ENCODE peak calls at places on chromosomes 4 and X, in four cellular contexts. One of them, this sample, is unnamed.

GRCh38 chrX:41329101-41329500 is 4.9 kb upstream of the DDX3X start:
- DNase-seq in A549: no peak
- DNase-seq in GM12878: no peak
- DNase-seq in K562: no peak
- DNase-seq in this sample: no peak

GRCh38 chr4:168978001-168978700 is 31.9 kb downstream of the CBR4 start:
- DNase-seq in GM12878: no peak
- DNase-seq in A549: no peak
- DNase-seq in K562: no peak
- DNase-seq in this sample: peak; percentile 68

GRCh38 chr4:77576351-77576750 is 29.3 kb upstream of the CXCL13 start:
- DNase-seq in A549: no peak
- DNase-seq in K562: no peak
- DNase-seq in GM12878: no peak
- DNase-seq in this sample: no peak

GRCh38 chr4:152628128-152628527 is 51.7 kb downstream of the TMEM154 start:
- DNase-seq in K562: no peak
- DNase-seq in GM12878: no peak
- DNase-seq in A549: no peak
- DNase-seq in this sample: no peak

GRCh38 chr4:137967480-137968190 is 274.5 kb downstream of the SLC7A11 start:
- DNase-seq in K562: peak; percentile 10
- DNase-seq in GM12878: no peak
- DNase-seq in A549: peak; percentile 31
- DNase-seq in this sample: peak; percentile 10

GRCh38 chrX:70169281-70169680 is 8.0 kb upstream of the DGAT2L6 start:
- DNase-seq in K562: no peak
- DNase-seq in A549: no peak
- DNase-seq in GM12878: no peak
- DNase-seq in this sample: no peak

GRCh38 chrX:152915541-152916241 is 17.8 kb downstream of the ZNF185 start:
- DNase-seq in K562: peak; percentile 73
- DNase-seq in A549: peak; percentile 37
- DNase-seq in GM12878: no peak
- DNase-seq in this sample: peak; percentile 79

GRCh38 chr4:14125375-14126129 is 498.0 kb upstream of the BOD1L1 start:
- DNase-seq in K562: no peak
- DNase-seq in GM12878: peak; percentile 49
- DNase-seq in A549: no peak
- DNase-seq in this sample: no peak

GRCh38 chr4:112800001-112800400 is 163.1 kb downstream of the LARP7 start:
- DNase-seq in GM12878: no peak
- DNase-seq in K562: no peak
- DNase-seq in A549: no peak
- DNase-seq in this sample: no peak

GRCh38 chrX:30181353-30181752 is 34.0 kb upstream of the MAGEB2 start:
- DNase-seq in A549: no peak
- DNase-seq in K562: no peak
- DNase-seq in GM12878: no peak
- DNase-seq in this sample: no peak

GRCh38 chrX:74431807-74432206 is 10.5 kb downstream of the SLC16A2 start:
- DNase-seq in GM12878: no peak
- DNase-seq in A549: no peak
- DNase-seq in K562: no peak
- DNase-seq in this sample: no peak

GRCh38 chr4:182143822-182144620 is 99.2 kb upstream of the TENM3 start:
- DNase-seq in K562: no peak
- DNase-seq in GM12878: no peak
- DNase-seq in A549: peak; percentile 40
- DNase-seq in this sample: peak; percentile 83

GRCh38 chrX:64204701-64205440 is 637 bp downstream of the AMER1 start:
- DNase-seq in K562: peak; percentile 34
- DNase-seq in A549: no peak
- DNase-seq in GM12878: no peak
- DNase-seq in this sample: peak; percentile 19

GRCh38 chrX:44874481-44875184 is 1.6 kb downstream of the KDM6A start:
- DNase-seq in K562: peak; percentile 31
- DNase-seq in A549: peak; percentile 50
- DNase-seq in GM12878: no peak
- DNase-seq in this sample: peak; percentile 49

GRCh38 chr4:83757121-83757621 is 221.3 kb downstream of the GPAT3 start:
- DNase-seq in GM12878: no peak
- DNase-seq in K562: peak; percentile 29
- DNase-seq in A549: no peak
- DNase-seq in this sample: no peak

GRCh38 chr4:109298279-109299010 is 4.0 kb downstream of the COL25A1 start:
- DNase-seq in K562: peak; percentile 24
- DNase-seq in GM12878: no peak
- DNase-seq in A549: peak; percentile 16
- DNase-seq in this sample: no peak

GRCh38 chr4:175394213-175394612 is 417.9 kb downstream of the GPM6A start:
- DNase-seq in A549: no peak
- DNase-seq in GM12878: no peak
- DNase-seq in K562: no peak
- DNase-seq in this sample: no peak

GRCh38 chrX:107684956-107685385 is 56.7 kb downstream of the PRPS1 start:
- DNase-seq in A549: peak; percentile 39
- DNase-seq in GM12878: no peak
- DNase-seq in K562: peak; percentile 75
- DNase-seq in this sample: no peak

GRCh38 chr4:13852411-13852810 is 224.9 kb upstream of the BOD1L1 start:
- DNase-seq in K562: no peak
- DNase-seq in GM12878: no peak
- DNase-seq in A549: no peak
- DNase-seq in this sample: no peak

GRCh38 chr4:89221175-89221867 is 86.3 kb downstream of the GPRIN3 start:
- DNase-seq in GM12878: no peak
- DNase-seq in K562: no peak
- DNase-seq in A549: no peak
- DNase-seq in this sample: no peak

GRCh38 chr4:115234405-115235093 is 121.1 kb upstream of the NDST4 start:
- DNase-seq in GM12878: peak; percentile 12
- DNase-seq in A549: peak; percentile 18
- DNase-seq in K562: no peak
- DNase-seq in this sample: no peak

GRCh38 chr4:16262188-16262587 is 35.9 kb upstream of the TAPT1 start:
- DNase-seq in A549: no peak
- DNase-seq in K562: no peak
- DNase-seq in GM12878: no peak
- DNase-seq in this sample: no peak

GRCh38 chr4:154119317-154119716 is 330.4 kb upstream of the SFRP2 start:
- DNase-seq in K562: no peak
- DNase-seq in A549: no peak
- DNase-seq in GM12878: no peak
- DNase-seq in this sample: no peak

GRCh38 chr4:128471576-128471975 is 184.0 kb upstream of the PGRMC2 start:
- DNase-seq in A549: no peak
- DNase-seq in GM12878: no peak
- DNase-seq in K562: peak; percentile 63
- DNase-seq in this sample: no peak

GRCh38 chr4:80156410-80156809 is 40.9 kb upstream of the PRDM8 start:
- DNase-seq in A549: no peak
- DNase-seq in GM12878: no peak
- DNase-seq in K562: no peak
- DNase-seq in this sample: peak; percentile 54

GRCh38 chr4:4640692-4641091 is 98.8 kb upstream of the STX18 start:
- DNase-seq in A549: no peak
- DNase-seq in GM12878: no peak
- DNase-seq in K562: no peak
- DNase-seq in this sample: no peak

GRCh38 chr4:77600521-77601451 is 4.8 kb upstream of the CXCL13 start:
- DNase-seq in GM12878: no peak
- DNase-seq in K562: peak; percentile 58
- DNase-seq in A549: peak; percentile 34
- DNase-seq in this sample: peak; percentile 29

GRCh38 chr4:23921447-23921845 is 31.6 kb upstream of the PPARGC1A start:
- DNase-seq in A549: no peak
- DNase-seq in K562: no peak
- DNase-seq in GM12878: no peak
- DNase-seq in this sample: no peak

GRCh38 chr4:172850838-172851237 is 317.8 kb upstream of the GALNT7 start:
- DNase-seq in GM12878: no peak
- DNase-seq in K562: no peak
- DNase-seq in A549: peak; percentile 59
- DNase-seq in this sample: peak; percentile 95
- TF ChIP-seq ELK1 in GM12878: no peak
- TF ChIP-seq ELK1 in K562: no peak
- TF ChIP-seq ELK1 in A549: no peak
- TF ChIP-seq ELK1 in this sample: no peak

GRCh38 chr4:18014269-18014668 is 7.3 kb downstream of the LCORL start:
- DNase-seq in GM12878: no peak
- DNase-seq in K562: no peak
- DNase-seq in A549: no peak
- DNase-seq in this sample: no peak

GRCh38 chr4:18012807-18013462 is 8.6 kb downstream of the LCORL start:
- DNase-seq in GM12878: no peak
- DNase-seq in A549: no peak
- DNase-seq in K562: no peak
- DNase-seq in this sample: no peak

GRCh38 chr4:18007625-18008024 is 13.9 kb downstream of the LCORL start:
- DNase-seq in K562: no peak
- DNase-seq in GM12878: no peak
- DNase-seq in A549: no peak
- DNase-seq in this sample: no peak

DNA sequence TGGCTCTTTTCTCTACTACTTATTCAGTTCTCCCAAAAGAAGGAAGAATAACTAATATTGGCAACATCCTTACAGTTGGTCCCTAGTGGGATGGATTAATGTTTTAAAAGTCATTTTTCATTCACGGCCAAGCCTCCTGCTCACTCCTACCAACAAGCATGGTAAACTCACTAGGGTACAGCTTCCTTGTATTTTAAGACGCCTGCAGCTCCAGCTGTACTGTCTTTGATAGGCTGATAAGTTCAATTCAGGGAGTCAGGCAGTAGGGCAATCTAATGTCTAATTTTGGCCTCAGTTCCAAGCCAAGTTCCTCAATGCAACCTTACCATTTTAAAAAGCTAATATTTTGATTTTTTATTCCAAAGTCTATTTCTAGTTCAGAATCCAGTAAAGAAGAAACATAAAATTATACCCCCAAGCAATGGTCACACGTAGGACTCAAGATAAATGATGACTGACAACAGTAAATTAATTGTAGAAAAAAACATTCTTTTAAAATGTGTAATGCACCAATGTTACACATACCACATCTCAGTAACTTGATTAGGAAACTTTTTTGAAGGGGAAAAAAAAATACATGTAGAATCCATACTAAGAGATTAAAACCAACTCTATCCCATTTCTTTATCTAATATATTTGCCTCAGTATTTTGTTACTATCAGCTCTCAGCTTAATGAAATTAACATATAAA is 9.3 kb downstream of the LCORL start:
- DNase-seq in GM12878: no peak
- DNase-seq in A549: no peak
- DNase-seq in K562: no peak
- DNase-seq in this sample: no peak
- TF ChIP-seq ELK1 in GM12878: no peak
- TF ChIP-seq ELK1 in A549: no peak
- TF ChIP-seq ELK1 in K562: no peak
- TF ChIP-seq ELK1 in this sample: no peak

DNA sequence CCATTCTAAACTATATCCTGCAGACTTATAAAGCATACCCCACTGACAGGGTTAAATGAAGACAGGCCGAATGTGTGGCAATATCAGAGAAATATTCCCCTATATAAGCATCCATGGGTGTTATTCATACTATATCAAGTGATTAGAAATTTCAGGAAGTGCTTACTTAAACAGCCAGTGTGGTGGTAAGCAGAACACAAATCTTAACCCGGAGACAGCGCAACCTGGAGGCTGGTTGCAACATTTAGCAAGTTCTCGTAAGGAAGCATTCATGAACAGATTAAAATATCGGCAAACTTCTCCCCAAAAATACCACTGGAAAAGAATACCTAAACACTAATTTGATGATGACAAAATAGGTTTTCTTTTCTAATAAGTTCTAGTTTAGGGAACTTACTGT is 261.2 kb downstream of the CBLL2 start:
- DNase-seq in A549: no peak
- DNase-seq in K562: no peak
- DNase-seq in GM12878: no peak
- DNase-seq in this sample: no peak
- TF ChIP-seq ELK1 in A549: no peak
- TF ChIP-seq ELK1 in K562: no peak
- TF ChIP-seq ELK1 in GM12878: no peak
- TF ChIP-seq ELK1 in this sample: no peak

GRCh38 chr4:125428832-125429231 is 114.1 kb downstream of the FAT4 start:
- DNase-seq in A549: no peak
- DNase-seq in GM12878: no peak
- DNase-seq in K562: no peak
- DNase-seq in this sample: no peak

GRCh38 chr4:125432078-125432477 is 117.3 kb downstream of the FAT4 start:
- DNase-seq in K562: no peak
- DNase-seq in A549: peak; percentile 9
- DNase-seq in GM12878: no peak
- DNase-seq in this sample: peak; percentile 20

GRCh38 chr4:125434136-125434535 is 119.4 kb downstream of the FAT4 start:
- DNase-seq in A549: no peak
- DNase-seq in GM12878: no peak
- DNase-seq in K562: no peak
- DNase-seq in this sample: peak; percentile 8

GRCh38 chr4:125433453-125433852 is 118.7 kb downstream of the FAT4 start:
- DNase-seq in GM12878: no peak
- DNase-seq in K562: no peak
- DNase-seq in A549: no peak
- DNase-seq in this sample: peak; percentile 69
- TF ChIP-seq ELK1 in GM12878: no peak
- TF ChIP-seq ELK1 in K562: no peak
- TF ChIP-seq ELK1 in A549: no peak
- TF ChIP-seq ELK1 in this sample: no peak

GRCh38 chr4:61192392-61192791 is 7.7 kb upstream of the ADGRL3 start:
- DNase-seq in K562: no peak
- DNase-seq in GM12878: no peak
- DNase-seq in A549: no peak
- DNase-seq in this sample: no peak
- TF ChIP-seq ELK1 in K562: no peak
- TF ChIP-seq ELK1 in GM12878: no peak
- TF ChIP-seq ELK1 in A549: no peak
- TF ChIP-seq ELK1 in this sample: no peak

GRCh38 chrX:119880076-119880475 is 8.4 kb downstream of the NDUFA1 start:
- DNase-seq in K562: no peak
- DNase-seq in GM12878: no peak
- DNase-seq in A549: no peak
- DNase-seq in this sample: no peak
- TF ChIP-seq ELK1 in K562: no peak
- TF ChIP-seq ELK1 in GM12878: no peak
- TF ChIP-seq ELK1 in A549: no peak
- TF ChIP-seq ELK1 in this sample: no peak

GRCh38 chr4:7108046-7108625 is 40.3 kb upstream of the GRPEL1 start:
- DNase-seq in GM12878: no peak
- DNase-seq in K562: no peak
- DNase-seq in A549: no peak
- DNase-seq in this sample: no peak
- TF ChIP-seq ELK1 in GM12878: no peak
- TF ChIP-seq ELK1 in K562: no peak
- TF ChIP-seq ELK1 in A549: no peak
- TF ChIP-seq ELK1 in this sample: no peak

This sample was measured in IMR-90.